ENCODE peak calls at places on chromosomes 1 and 21, in seven cellular contexts. X, K, E, L, M, J and O are unnamed samples. For H3K4me1, the result is how much of the 10 kb centered on the place peaks cover.

GRCh38 chr1:38641661-38642060 is 217.9 kb downstream of the RRAGC start:
- DNase-seq in L (no peak), M (no peak), E (no peak), J (no peak), K (no peak), X (no peak), O (no peak)

GRCh38 chr1:159970932-159971342 is 16.9 kb upstream of the SLAMF9 start:
- DNase-seq in M (peak), X (no peak), L (no peak), E (no peak), K (no peak), J (no peak), O (peak)

GRCh38 chr1:58317694-58318093 is 228.8 kb downstream of the OMA1 start:
- DNase-seq in L (no peak), J (no peak), K (no peak), E (no peak), X (no peak), M (no peak), O (no peak)

GRCh38 chr1:70044832-70045231 is 160.5 kb downstream of the LRRC40 start:
- DNase-seq in K (peak), E (no peak), X (peak), J (no peak), L (no peak), M (no peak), O (no peak)

GRCh38 chr21:33231526-33231925 is 1.8 kb downstream of the IFNAR2 start:
- DNase-seq in K (no peak), J (no peak), X (no peak), L (no peak), E (peak), M (no peak), O (no peak)

GRCh38 chr1:232039303-232039702 is 412.7 kb downstream of the DISC1 start:
- DNase-seq in K (no peak), M (no peak), E (no peak), X (peak), J (no peak), L (no peak), O (no peak)

GRCh38 chr1:224721000-224721399 is 104.9 kb downstream of the CNIH3 start:
- DNase-seq in X (no peak), L (no peak), K (no peak), M (no peak), J (no peak), E (no peak), O (no peak)

GRCh38 chr21:33394260-33394659 is 9.0 kb upstream of the IFNGR2 start:
- DNase-seq in X (no peak), L (no peak), J (no peak), K (peak), E (no peak), M (no peak), O (peak)

GRCh38 chr1:152036316-152037216 is at the start of gene S100A11:
- DNase-seq in M (peak), L (peak), E (peak), J (no peak), X (peak), K (peak), O (peak)

GRCh38 chr1:203072911-203073310 is 12.9 kb downstream of the MYOG start:
- DNase-seq in K (no peak), X (peak), J (no peak), M (no peak), E (no peak), L (no peak), O (no peak)

GRCh38 chr1:227791425-227792090 is 23.9 kb upstream of the PRSS38 start:
- DNase-seq in L (no peak), E (no peak), K (no peak), X (no peak), M (no peak), J (no peak), O (no peak)

GRCh38 chr1:227789042-227789880 is 26.2 kb upstream of the PRSS38 start:
- DNase-seq in J (no peak), K (no peak), X (peak), L (peak), M (no peak), E (no peak), O (peak)

GRCh38 chr1:227792216-227793078 is 23.0 kb upstream of the PRSS38 start:
- DNase-seq in X (no peak), E (no peak), J (no peak), M (no peak), K (no peak), L (no peak), O (peak)

GRCh38 chr1:227789881-227790400 is 25.5 kb upstream of the PRSS38 start:
- DNase-seq in K (no peak), J (no peak), L (no peak), E (no peak), M (no peak), X (no peak), O (no peak)

DNA sequence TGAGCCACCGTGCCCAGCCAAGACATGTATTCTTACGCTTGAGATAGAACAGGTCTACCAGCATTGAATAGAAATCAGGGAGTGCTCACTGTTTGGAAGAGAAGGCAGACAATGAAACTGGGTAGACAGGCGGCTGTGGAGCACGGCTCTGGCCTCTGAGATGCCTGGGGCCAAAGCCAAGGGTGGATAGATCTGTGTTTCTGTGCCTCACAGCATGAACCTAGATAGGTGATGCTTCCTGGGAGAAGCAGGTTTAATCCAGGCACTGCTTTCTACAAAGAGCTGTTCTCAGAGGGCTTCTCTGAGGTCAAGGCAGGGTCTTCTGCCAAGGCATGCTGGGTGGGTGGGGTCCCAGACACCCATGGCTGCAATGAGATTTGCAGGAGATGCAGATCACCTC is 24.6 kb upstream of the PRSS38 start:
- DNase-seq in M (no peak), X (no peak), J (no peak), K (no peak), E (no peak), L (no peak), O (no peak)
- H3K4me1 ChIP-seq in M (under half), X (under half), J (under half), K (under half), E (under half), L (under half), O (under half)

GRCh38 chr1:227662933-227663332 is 72.2 kb downstream of the JMJD4 start:
- DNase-seq in M (no peak), J (no peak), K (no peak), L (no peak), X (no peak), E (no peak), O (no peak)
- H3K4me1 ChIP-seq in M (under half), J (under half), K (under half), L (under half), X (under half), E (under half), O (under half)

GRCh38 chr1:109531205-109531779 is 8.4 kb upstream of the GPR61 start:
- DNase-seq in L (no peak), E (peak), X (no peak), J (no peak), M (no peak), K (no peak), O (no peak)
- H3K4me1 ChIP-seq in L (under half), E (under half), X (under half), J (under half), M (under half), K (under half), O (under half)

DNA sequence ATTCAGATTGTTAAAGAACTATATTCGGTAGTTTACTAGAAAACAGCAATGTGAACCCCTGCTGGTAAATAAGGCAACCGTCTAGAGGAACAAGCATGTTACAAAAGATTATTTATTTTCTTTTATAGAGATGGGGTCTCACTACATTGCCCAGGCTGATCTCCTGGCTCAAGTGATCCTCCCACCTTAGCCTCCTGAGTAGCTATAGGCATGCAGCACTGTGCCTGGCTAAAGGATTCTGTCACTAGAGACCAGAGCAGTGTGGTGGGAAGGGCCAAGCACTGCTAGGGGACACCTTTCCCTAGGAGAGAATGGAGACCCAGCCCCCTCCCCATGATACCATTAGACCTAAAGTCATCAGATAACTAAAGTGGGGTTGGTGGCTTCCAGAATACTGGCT is 28.9 kb downstream of the SLC27A3 start:
- DNase-seq in J (no peak), X (no peak), L (no peak), M (peak), E (no peak), K (no peak), O (no peak)
- H3K4me1 ChIP-seq in J (under half), X (under half), L (under half), M (under half), E (under half), K (under half), O (under half)

GRCh38 chr1:71666609-71667008 is 585.8 kb upstream of the ZRANB2 start:
- DNase-seq in J (no peak), L (no peak), X (peak), E (no peak), K (peak), M (no peak), O (no peak)
- H3K4me1 ChIP-seq in J (under half), L (under half), X (under half), E (under half), K (under half), M (under half), O (under half)

DNA sequence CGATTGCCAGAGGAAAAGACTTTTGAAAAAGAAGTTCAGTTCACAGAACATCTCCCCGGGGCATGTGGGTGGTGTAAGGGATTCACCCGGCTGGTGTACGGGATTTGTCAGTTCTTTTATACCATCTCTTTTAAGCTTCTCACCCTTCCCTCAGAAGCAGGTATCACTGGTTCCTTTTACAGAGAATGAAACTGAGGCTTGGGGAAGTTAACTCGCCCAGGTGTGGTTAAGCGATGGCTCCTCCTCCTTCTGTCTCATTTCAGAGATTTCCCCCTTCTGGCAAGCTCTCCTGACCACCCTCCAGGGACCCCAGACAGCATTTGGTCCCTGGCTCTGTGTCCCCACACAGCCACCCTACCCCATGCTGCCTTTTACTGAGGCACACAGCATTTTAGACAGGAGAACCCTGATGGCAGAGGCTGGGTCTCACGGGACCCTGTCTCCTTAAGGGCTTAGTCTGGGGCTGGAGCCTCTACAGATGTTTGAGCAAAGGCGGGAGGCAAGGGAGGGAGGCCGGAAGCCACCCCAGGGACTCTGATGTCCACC is 2.8 kb upstream of the ECE1 start:
- DNase-seq in L (no peak), X (no peak), M (no peak), J (no peak), E (peak), K (no peak), O (no peak)
- H3K4me1 ChIP-seq in L (under half), X (under half), M (under half), J (under half), E (half or more), K (under half), O (under half)

GRCh38 chr1:184053881-184054280 is 2.4 kb downstream of the TSEN15 start:
- DNase-seq in M (no peak), J (no peak), K (no peak), X (no peak), E (no peak), L (no peak), O (no peak)
- H3K4me1 ChIP-seq in M (under half), J (under half), K (under half), X (under half), E (under half), L (under half), O (under half)